ENCODE peak calls at places on chromosomes 3 and 15, in four cellular contexts. I, K, L and N are unnamed samples.

GRCh38 chr3:4984511-4984864 is 5.3 kb downstream of the BHLHE40 start:
- DNase-seq in I (no peak), L (no peak), K (no peak), N (no peak)

GRCh38 chr3:13495921-13496723 is 16.0 kb downstream of the HDAC11 start:
- DNase-seq in K (peak; percentile 77), L (peak; percentile 69), I (peak; percentile 47), N (peak; percentile 63)

GRCh38 chr3:78754066-78754743 is 1013.6 kb downstream of the ROBO1 start:
- DNase-seq in L (peak; percentile 8), K (peak; percentile 27), I (no peak), N (no peak)

GRCh38 chr3:94440767-94441493 is 378.1 kb downstream of the NSUN3 start:
- DNase-seq in I (no peak), L (peak; percentile 41), K (peak; percentile 46), N (no peak)

GRCh38 chr15:82056900-82057825 is 11.3 kb upstream of the MEX3B start:
- DNase-seq in I (no peak), L (no peak), K (no peak), N (no peak)

GRCh38 chr15:73120269-73120668 is 68.0 kb downstream of the NEO1 start:
- DNase-seq in K (no peak), I (no peak), L (no peak), N (no peak)

GRCh38 chr15:34252545-34252944 is 27.7 kb downstream of the EMC4 start:
- DNase-seq in I (no peak), K (no peak), L (no peak), N (no peak)

GRCh38 chr3:13228584-13228983 is 155.4 kb upstream of the IQSEC1 start:
- DNase-seq in I (no peak), K (no peak), L (no peak), N (no peak)

GRCh38 chr3:10164546-10165393 is at the start of gene IRAK2:
- DNase-seq in K (peak; percentile 44), L (no peak), I (peak; percentile 57), N (peak; percentile 54)

GRCh38 chr15:69751575-69751974 is 299.0 kb downstream of the RPLP1 start:
- DNase-seq in I (no peak), K (no peak), L (no peak), N (no peak)

GRCh38 chr3:187978433-187979011 is 175.4 kb upstream of the LPP start:
- DNase-seq in I (no peak), K (no peak), L (no peak), N (no peak)

GRCh38 chr3:119311191-119311925 is 17.2 kb downstream of the ARHGAP31 start:
- DNase-seq in I (no peak), K (peak; percentile 92), L (no peak), N (no peak)

GRCh38 chr3:101081990-101082389 is 88.8 kb upstream of the ABI3BP start:
- DNase-seq in K (no peak), L (peak; percentile 61), I (no peak), N (no peak)

GRCh38 chr15:72936691-72937679 is 115.3 kb upstream of the NEO1 start:
- DNase-seq in I (no peak), L (no peak), K (no peak), N (no peak)

GRCh38 chr3:81440666-81441065 is 320.8 kb downstream of the GBE1 start:
- DNase-seq in K (no peak), I (no peak), L (no peak), N (no peak)

GRCh38 chr3:81437683-81438082 is 323.8 kb downstream of the GBE1 start:
- DNase-seq in I (no peak), L (no peak), K (no peak), N (no peak)

GRCh38 chr3:81442758-81443456 is 318.5 kb downstream of the GBE1 start:
- DNase-seq in K (no peak), L (no peak), I (no peak), N (no peak)

GRCh38 chr3:81436182-81436581 is 325.3 kb downstream of the GBE1 start:
- DNase-seq in L (no peak), K (no peak), I (no peak), N (no peak)

GRCh38 chr3:81439088-81439487 is 322.4 kb downstream of the GBE1 start:
- DNase-seq in L (no peak), I (no peak), K (no peak), N (no peak)
- H3K27ac ChIP-seq in L (no peak overlapping the region), I (no peak overlapping the region), K (no peak overlapping the region), N (no peak overlapping the region)

GRCh38 chr15:59200560-59200959 is 6.1 kb upstream of the LDHAL6B start:
- DNase-seq in L (no peak), I (no peak), K (no peak), N (no peak)

GRCh38 chr15:59194639-59195325 is 11.9 kb upstream of the LDHAL6B start:
- DNase-seq in K (no peak), L (no peak), I (no peak), N (no peak)

GRCh38 chr15:59199775-59200465 is 6.7 kb upstream of the LDHAL6B start:
- DNase-seq in L (no peak), I (no peak), K (peak; percentile 77), N (no peak)

GRCh38 chr15:59203026-59203425 is 3.6 kb upstream of the LDHAL6B start:
- DNase-seq in I (no peak), L (no peak), K (no peak), N (no peak)

DNA sequence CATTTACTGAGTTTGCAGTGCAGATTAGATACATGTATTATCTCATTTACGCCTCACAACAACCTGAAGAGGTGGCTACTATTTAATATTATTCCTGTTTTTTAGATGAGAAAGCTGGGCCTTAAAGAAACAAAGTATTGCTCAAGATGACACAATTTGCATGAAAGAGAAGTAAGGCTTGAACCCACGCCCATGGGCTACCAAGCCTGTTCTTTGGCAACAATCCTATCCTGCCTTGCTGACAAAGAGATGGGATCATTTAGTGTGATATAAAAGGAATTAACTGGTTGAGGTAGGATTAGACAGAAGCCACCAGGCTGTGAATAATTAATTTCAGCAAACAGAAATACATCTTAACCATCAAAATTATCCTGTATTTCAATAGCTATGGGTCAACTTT is 9.2 kb upstream of the LDHAL6B start:
- DNase-seq in K (no peak), L (no peak), I (no peak), N (no peak)
- H3K4me3 ChIP-seq in K (no peak overlapping the region), L (no peak overlapping the region), I (no peak overlapping the region), N (no peak overlapping the region)

DNA sequence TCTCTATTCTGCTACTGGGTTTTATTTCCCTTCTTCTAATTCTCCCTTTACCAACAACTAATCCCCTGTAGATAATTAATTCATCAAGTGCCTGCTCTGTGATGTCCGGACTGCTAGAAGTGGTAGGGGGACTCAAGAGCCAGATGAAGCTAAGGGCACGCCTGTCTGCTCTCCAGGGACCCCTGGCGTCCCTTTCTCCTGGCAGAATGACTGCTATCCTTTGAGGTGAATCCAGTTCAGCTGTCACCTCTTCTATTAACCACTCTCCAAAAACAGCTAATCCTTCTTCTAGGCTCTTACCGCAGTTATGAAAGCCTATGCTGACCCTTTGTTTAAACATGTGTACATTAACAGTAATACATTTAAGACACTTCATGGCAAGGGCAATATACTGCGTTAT is 1.4 kb upstream of the CHRNA7 start:
- DNase-seq in K (no peak), I (no peak), L (no peak), N (no peak)
- H3K27me3 ChIP-seq in K (peaks cover 22% of the 10 kb centered on the region), I (no peaks in the 10 kb centered on the region), L (peaks cover 19% of the 10 kb centered on the region), N (peaks cover 4% of the 10 kb centered on the region)

GRCh38 chr3:171873561-171873960 is 30.4 kb downstream of the TMEM212 start:
- DNase-seq in L (no peak), I (no peak), K (peak; percentile 54), N (no peak)

GRCh38 chr3:171876651-171877272 is 33.6 kb downstream of the TMEM212 start:
- DNase-seq in K (peak; percentile 72), I (no peak), L (peak; percentile 65), N (no peak)

GRCh38 chr3:171874879-171875278 is 31.7 kb downstream of the TMEM212 start:
- DNase-seq in L (no peak), I (no peak), K (no peak), N (no peak)

GRCh38 chr3:171875923-171876412 is 32.8 kb downstream of the TMEM212 start:
- DNase-seq in K (peak; percentile 89), I (no peak), L (no peak), N (no peak)

DNA sequence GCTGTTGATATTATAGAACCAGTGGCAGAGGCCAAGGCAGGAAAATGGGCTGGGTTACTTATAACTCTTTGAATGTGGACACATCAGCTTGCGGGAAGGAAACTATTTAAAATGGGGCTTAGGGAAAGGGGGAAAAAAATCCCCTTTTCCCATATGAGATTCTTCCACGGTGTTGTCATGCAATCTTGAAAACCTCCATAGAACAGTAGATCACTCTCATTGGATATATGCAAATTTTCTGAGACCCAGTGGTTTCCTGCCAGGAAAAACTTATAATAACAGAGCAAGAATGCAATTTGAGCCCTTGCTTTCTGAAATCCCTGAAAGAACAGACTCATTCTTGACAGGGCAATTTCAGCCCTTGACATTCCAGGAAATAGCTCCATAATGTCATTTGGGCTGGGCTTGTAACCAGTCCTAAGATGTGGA is 31.1 kb downstream of the TMEM212 start:
- DNase-seq in L (peak; percentile 94), K (peak; percentile 93), I (no peak), N (no peak)
- H3K27ac ChIP-seq in L (peak overlapping the region; percentile 80), K (peak overlapping the region; percentile 93), I (no peak overlapping the region), N (no peak overlapping the region)

GRCh38 chr3:49199900-49200281 is 28.5 kb downstream of the KLHDC8B start:
- DNase-seq in K (no peak), L (no peak), I (no peak), N (no peak)

GRCh38 chr3:49198161-49198560 is 26.8 kb downstream of the KLHDC8B start:
- DNase-seq in I (no peak), K (no peak), L (no peak), N (no peak)

GRCh38 chr3:49199244-49199899 is 28.0 kb downstream of the KLHDC8B start:
- DNase-seq in I (no peak), L (peak; percentile 30), K (peak; percentile 95), N (no peak)

GRCh38 chr3:49198611-49199230 is 27.3 kb downstream of the KLHDC8B start:
- DNase-seq in I (no peak), K (no peak), L (no peak), N (no peak)
- H3K4me3 ChIP-seq in I (no peak overlapping the region), K (peak overlapping the region; percentile 45), L (peak overlapping the region; percentile 39), N (no peak overlapping the region)

GRCh38 chr3:51977449-51978142 is 2.7 kb downstream of the ABHD14A start:
- DNase-seq in K (no peak), I (no peak), L (no peak), N (peak; percentile 47)

GRCh38 chr3:51975857-51976549 is 1.1 kb downstream of the ABHD14A start:
- DNase-seq in I (no peak), L (no peak), K (peak; percentile 36), N (no peak)

GRCh38 chr3:51980253-51980652 is 3.1 kb upstream of the ACY1 start:
- DNase-seq in L (no peak), K (no peak), I (no peak), N (no peak)

GRCh38 chr3:51974963-51975856 is at the start of gene ABHD14A:
- DNase-seq in K (no peak), L (no peak), I (peak; percentile 68), N (peak; percentile 76)

GRCh38 chr3:51978143-51978502 is 3.3 kb downstream of the ABHD14A start:
- DNase-seq in K (no peak), I (no peak), L (no peak), N (no peak)
- H3K27me3 ChIP-seq in K (no peaks in the 10 kb centered on the region), I (no peaks in the 10 kb centered on the region), L (no peaks in the 10 kb centered on the region), N (no peaks in the 10 kb centered on the region)

GRCh38 chr3:141380279-141380678 is 12.0 kb downstream of the ZBTB38 start:
- DNase-seq in L (no peak), K (no peak), I (no peak), N (no peak)
- H3K27ac ChIP-seq in L (no peak overlapping the region), K (no peak overlapping the region), I (no peak overlapping the region), N (no peak overlapping the region)